ENCODE peak calls at places on chromosomes 4 and X, in ten cellular contexts. Y is GM23248; Q is HCT116; L is iPS DF 6.9; E is hepatocyte; C is IMR-90; G is neuronal stem cell; J is RWPE2; T is aorta; W is CD8-positive, alpha-beta T cell. F is an unnamed sample.

GRCh38 chr4:56296449-56296990 is 90.8 kb downstream of the AASDH start:
- DNase-seq in Q (no peak), C (no peak), T (no peak), E (no peak), G (no peak), L (no peak), Y (no peak), J (no peak), W (no peak), F (peak; percentile 34)

GRCh38 chr4:27043200-27043599 is 182.6 kb downstream of the STIM2 start:
- DNase-seq in G (no peak), Q (no peak), T (no peak), L (no peak), J (no peak), E (no peak), C (no peak), W (no peak), Y (no peak), F (no peak)

GRCh38 chr4:3441501-3442459 is at the start of gene HGFAC:
- DNase-seq in E (no peak), W (no peak), L (no peak), J (no peak), Y (peak; percentile 27), G (no peak), C (no peak), Q (no peak), T (no peak), F (no peak)

GRCh38 chrX:118562574-118563164 is 67.1 kb downstream of the DOCK11 start:
- DNase-seq in Y (no peak), C (no peak), E (no peak), G (no peak), T (no peak), J (no peak), W (no peak), L (no peak), Q (no peak), F (no peak)

GRCh38 chr4:152079543-152080293 is 318.9 kb upstream of the GATB start:
- DNase-seq in L (no peak), C (no peak), Q (no peak), Y (no peak), E (no peak), G (no peak), W (peak; percentile 49), T (no peak), J (no peak), F (no peak)

GRCh38 chr4:91840359-91840758 is 463.4 kb upstream of the GRID2 start:
- DNase-seq in T (no peak), C (no peak), J (no peak), L (no peak), Q (no peak), W (no peak), E (peak; percentile 46), G (no peak), Y (no peak), F (no peak)

GRCh38 chr4:130067419-130067818 is 971.5 kb downstream of the C4orf33 start:
- DNase-seq in E (no peak), Q (no peak), G (no peak), L (no peak), J (no peak), W (no peak), T (no peak), C (no peak), Y (no peak), F (no peak)

GRCh38 chr4:101198741-101199339 is 148.5 kb downstream of the PPP3CA start:
- DNase-seq in T (no peak), W (no peak), E (no peak), Q (no peak), C (no peak), G (no peak), J (no peak), L (no peak), Y (no peak), F (no peak)

GRCh38 chrX:115713465-115713864 is 152.5 kb downstream of the PLS3 start:
- DNase-seq in L (no peak), J (no peak), C (no peak), Y (peak; percentile 13), Q (no peak), E (no peak), W (no peak), G (no peak), T (no peak), F (no peak)

GRCh38 chr4:142404191-142404611 is 441.9 kb downstream of the INPP4B start:
- DNase-seq in C (peak; percentile 72), J (no peak), Q (peak; percentile 82), W (no peak), L (no peak), Y (peak; percentile 95), G (no peak), T (peak; percentile 74), E (no peak), F (no peak)

GRCh38 chrX:14936561-14936960 is 63.3 kb downstream of the MOSPD2 start:
- DNase-seq in J (no peak), Y (peak; percentile 84), C (peak; percentile 81), E (peak; percentile 24), G (no peak), T (no peak), W (no peak), Q (peak; percentile 24), L (no peak), F (no peak)

GRCh38 chr4:37243722-37244582 is 591 bp upstream of the NWD2 start:
- DNase-seq in G (peak; percentile 36), E (peak; percentile 22), W (no peak), Y (no peak), Q (no peak), T (no peak), L (no peak), C (no peak), J (no peak), F (peak; percentile 32)

GRCh38 chrX:153592966-153593688 is 5.8 kb downstream of the CCNQ start:
- DNase-seq in T (peak; percentile 72), W (no peak), Q (no peak), L (no peak), G (no peak), E (no peak), C (no peak), Y (no peak), J (peak; percentile 1), F (no peak)

GRCh38 chrX:140815868-140816267 is 106.3 kb downstream of the LINC00632 start:
- DNase-seq in E (peak; percentile 28), C (peak; percentile 10), G (no peak), J (no peak), L (no peak), W (no peak), Y (peak; percentile 54), T (no peak), Q (no peak), F (no peak)

GRCh38 chr4:123840232-123840631 is 443.6 kb downstream of the SPRY1 start:
- DNase-seq in E (no peak), Y (no peak), Q (no peak), T (no peak), J (no peak), G (no peak), W (no peak), C (no peak), L (no peak), F (no peak)
- H3K27ac ChIP-seq in E (no peak overlapping the region), Y (no peak overlapping the region), Q (no peak overlapping the region), T (no peak overlapping the region), J (no peak overlapping the region), G (no peak overlapping the region), W (no peak overlapping the region), C (peak overlapping the region; percentile 76), L (no peak overlapping the region), F (no peak overlapping the region)

GRCh38 chrX:48681539-48682183 is 1.9 kb upstream of the WAS start:
- DNase-seq in Y (no peak), L (no peak), C (no peak), E (no peak), J (no peak), Q (no peak), W (no peak), T (no peak), G (no peak), F (no peak)

GRCh38 chrX:48685416-48685815 is 1.8 kb downstream of the WAS start:
- DNase-seq in Y (no peak), Q (no peak), E (no peak), G (no peak), L (no peak), W (no peak), T (peak; percentile 51), C (no peak), J (no peak), F (no peak)

GRCh38 chrX:48688531-48689142 is 5.0 kb downstream of the WAS start:
- DNase-seq in J (no peak), Y (no peak), L (no peak), T (peak; percentile 74), Q (no peak), E (no peak), W (no peak), C (no peak), G (no peak), F (no peak)

GRCh38 chrX:48684134-48684533 is 535 bp downstream of the WAS start:
- DNase-seq in L (no peak), C (no peak), Y (no peak), Q (no peak), J (no peak), T (peak; percentile 46), E (no peak), W (no peak), G (no peak), F (no peak)

GRCh38 chrX:48683411-48683982 is at the start of gene WAS:
- DNase-seq in G (no peak), Y (no peak), C (no peak), L (no peak), W (peak; percentile 51), J (no peak), T (no peak), Q (no peak), E (no peak), F (no peak)
- H3K27ac ChIP-seq in G (no peak within 1 kb of the TSS), Y (no peak within 1 kb of the TSS), C (no peak within 1 kb of the TSS), L (no peak within 1 kb of the TSS), W (peak within 1 kb of the TSS; percentile 73), J (no peak within 1 kb of the TSS), T (no peak within 1 kb of the TSS), Q (no peak within 1 kb of the TSS), E (no peak within 1 kb of the TSS), F (peak within 1 kb of the TSS; percentile 46)

DNA sequence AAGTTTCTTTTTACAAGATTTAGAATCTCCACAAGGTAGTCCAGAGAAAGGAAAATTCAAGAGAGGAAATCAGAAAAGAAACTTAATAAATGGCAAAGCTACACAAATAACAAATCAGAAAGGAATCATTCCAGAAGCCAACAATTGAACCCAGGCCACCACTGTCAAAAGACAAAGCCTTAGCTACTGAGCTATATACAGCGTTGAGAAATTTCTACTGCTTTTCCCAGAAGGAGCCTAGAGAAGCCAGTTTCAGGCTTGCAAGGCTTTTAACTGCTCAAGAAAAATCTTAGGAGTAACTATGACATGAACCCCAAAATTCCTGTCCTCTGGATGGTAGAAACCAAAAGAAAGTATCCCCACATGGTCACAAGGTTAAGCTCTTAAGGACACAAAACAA is 129.0 kb downstream of the DMD start:
- DNase-seq in J (no peak), W (no peak), L (no peak), C (no peak), E (no peak), T (no peak), Q (no peak), G (no peak), Y (no peak), F (no peak)
- H3K27ac ChIP-seq in J (no peak overlapping the region), W (no peak overlapping the region), L (no peak overlapping the region), C (no peak overlapping the region), E (no peak overlapping the region), T (no peak overlapping the region), Q (no peak overlapping the region), G (no peak overlapping the region), Y (no peak overlapping the region), F (no peak overlapping the region)

DNA sequence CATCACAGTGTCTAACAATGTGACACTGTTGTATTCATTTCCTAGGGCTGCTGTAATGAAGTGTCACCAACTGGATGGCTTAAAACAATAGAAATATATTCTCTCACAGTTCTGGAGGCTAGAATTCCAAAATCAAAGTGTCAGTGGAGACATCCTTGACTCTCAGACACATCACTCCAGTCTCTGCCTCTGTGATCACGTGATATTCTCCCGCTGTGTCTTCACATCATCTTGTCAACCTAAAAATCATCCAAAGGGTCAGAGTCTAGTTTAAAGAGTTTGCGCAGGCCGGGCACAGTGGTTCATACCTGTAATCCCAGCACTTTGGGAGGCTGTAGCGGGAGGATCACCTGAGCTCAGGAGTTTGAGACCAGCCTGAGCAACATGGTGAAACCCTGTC is 36.6 kb upstream of the HPSE start:
- DNase-seq in E (no peak), W (no peak), Q (no peak), L (no peak), C (no peak), J (no peak), G (no peak), Y (no peak), T (no peak), F (no peak)
- H3K27ac ChIP-seq in E (peak overlapping the region; percentile 80), W (no peak overlapping the region), Q (no peak overlapping the region), L (no peak overlapping the region), C (no peak overlapping the region), J (no peak overlapping the region), G (no peak overlapping the region), Y (no peak overlapping the region), T (no peak overlapping the region), F (no peak overlapping the region)

F was measured in colonic mucosa.